ENCODE peak calls at places on chromosome 12, in eight cellular contexts. E is EL; A is iris pigment epithelial cell; L is mesenchymal stem cell; H is stimulated activated CD4-positive, alpha-beta T cell treated with anti-CD3 and anti-CD28 coated beads, Interleukin-2, amount 100 ng/mL, for 48 hours; U is stomach; N is amniotic stem cell; O is CD8-positive, alpha-beta memory T cell. X is an unnamed sample.

GRCh38 chr12:56896082-56896481 is 38.1 kb downstream of the SDR9C7 start:
- DNase-seq in E (no peak), A (no peak), L (no peak), H (no peak), U (no peak), N (no peak), O (no peak), X (no peak)

GRCh38 chr12:132178314-132178713 is 34.1 kb downstream of the NOC4L start:
- DNase-seq in E (no peak), A (no peak), L (no peak), H (no peak), U (no peak), N (no peak), O (no peak), X (no peak)

GRCh38 chr12:122870867-122871664 is 24.9 kb downstream of the VPS37B start:
- DNase-seq in E (peak), A (peak), L (peak), H (no peak), U (peak), N (no peak), O (peak), X (peak)

GRCh38 chr12:97061164-97061563 is 154.1 kb downstream of the NEDD1 start:
- DNase-seq in E (no peak), A (no peak), L (no peak), H (no peak), U (no peak), N (no peak), O (no peak), X (no peak)

GRCh38 chr12:130044991-130045621 is 117.2 kb upstream of the FZD10 start:
- DNase-seq in E (no peak), A (no peak), L (no peak), H (no peak), U (no peak), N (no peak), O (no peak), X (no peak)

GRCh38 chr12:102954143-102954542 is 3.3 kb upstream of the ASCL1 start:
- DNase-seq in E (no peak), A (no peak), L (no peak), H (no peak), U (no peak), N (no peak), O (no peak), X (no peak)

GRCh38 chr12:4763549-4763948 is 43.3 kb downstream of the GALNT8 start:
- DNase-seq in E (peak), A (no peak), L (no peak), H (no peak), U (no peak), N (no peak), O (no peak), X (no peak)

GRCh38 chr12:22409071-22409951 is 74.8 kb upstream of the ST8SIA1 start:
- DNase-seq in E (no peak), A (no peak), L (no peak), H (no peak), U (no peak), N (no peak), O (peak), X (no peak)

GRCh38 chr12:44223736-44224135 is 387.9 kb downstream of the TMEM117 start:
- DNase-seq in E (no peak), A (no peak), L (no peak), H (no peak), U (no peak), N (no peak), O (no peak), X (no peak)

GRCh38 chr12:74334770-74335169 is 202.9 kb upstream of the ATXN7L3B start:
- DNase-seq in E (no peak), A (peak), L (peak), H (no peak), U (no peak), N (no peak), O (no peak), X (peak)

GRCh38 chr12:31226639-31227038 is 99.3 kb downstream of the SINHCAF start:
- DNase-seq in E (no peak), A (no peak), L (no peak), H (no peak), U (no peak), N (no peak), O (no peak), X (no peak)

GRCh38 chr12:102512523-102512922 is 32.2 kb upstream of the IGF1 start:
- DNase-seq in E (no peak), A (no peak), L (no peak), H (no peak), U (no peak), N (no peak), O (no peak), X (no peak)

GRCh38 chr12:80422549-80422948 is 21.5 kb upstream of the PTPRQ start:
- DNase-seq in E (peak), A (peak), L (peak), H (no peak), U (no peak), N (peak), O (no peak), X (peak)

GRCh38 chr12:5242440-5242839 is 189.5 kb upstream of the NTF3 start:
- DNase-seq in E (no peak), A (no peak), L (no peak), H (no peak), U (no peak), N (no peak), O (no peak), X (no peak)

GRCh38 chr12:32679910-32680217 is 763 bp downstream of the DNM1L start:
- DNase-seq in E (no peak), A (no peak), L (no peak), H (no peak), U (no peak), N (no peak), O (no peak), X (no peak)

GRCh38 chr12:133023566-133023965 is 13.7 kb upstream of the ZNF84 start:
- DNase-seq in E (no peak), A (peak), L (no peak), H (no peak), U (no peak), N (no peak), O (no peak), X (no peak)

GRCh38 chr12:57744194-57744776 is 554 bp upstream of the TSPAN31 start:
- DNase-seq in E (no peak), A (peak), L (no peak), H (peak), U (peak), N (peak), O (peak), X (peak)

GRCh38 chr12:5407457-5407856 is 24.5 kb upstream of the NTF3 start:
- DNase-seq in E (no peak), A (no peak), L (no peak), H (no peak), U (no peak), N (no peak), O (no peak), X (no peak)

GRCh38 chr12:4267904-4268548 is 5.5 kb upstream of the CCND2 start:
- DNase-seq in E (no peak), A (no peak), L (peak), H (no peak), U (no peak), N (no peak), O (no peak), X (no peak)

GRCh38 chr12:7142057-7142644 is 12.0 kb downstream of the CLSTN3 start:
- DNase-seq in E (peak), A (peak), L (peak), H (peak), U (peak), N (no peak), O (peak), X (peak)

GRCh38 chr12:6605425-6606330 is 1.5 kb downstream of the CHD4 start:
- DNase-seq in E (peak), A (no peak), L (peak), H (no peak), U (no peak), N (no peak), O (peak), X (no peak)

GRCh38 chr12:49365542-49365941 is 1.7 kb upstream of the SPATS2 start:
- DNase-seq in E (peak), A (peak), L (peak), H (no peak), U (no peak), N (no peak), O (no peak), X (peak)

GRCh38 chr12:22287056-22287455 is 47.5 kb downstream of the ST8SIA1 start:
- DNase-seq in E (no peak), A (no peak), L (peak), H (no peak), U (no peak), N (no peak), O (no peak), X (no peak)

GRCh38 chr12:5272061-5272820 is 159.7 kb upstream of the NTF3 start:
- DNase-seq in E (no peak), A (no peak), L (peak), H (no peak), U (no peak), N (no peak), O (no peak), X (no peak)

GRCh38 chr12:64781374-64782029 is 22.3 kb upstream of the GNS start:
- DNase-seq in E (no peak), A (no peak), L (no peak), H (no peak), U (peak), N (no peak), O (no peak), X (no peak)

GRCh38 chr12:42332301-42332894 is 6.4 kb downstream of the PPHLN1 start:
- DNase-seq in E (peak), A (peak), L (peak), H (peak), U (no peak), N (peak), O (no peak), X (no peak)

GRCh38 chr12:47799357-47799955 is 20.2 kb downstream of the HDAC7 start:
- DNase-seq in E (no peak), A (no peak), L (no peak), H (no peak), U (no peak), N (no peak), O (no peak), X (no peak)

GRCh38 chr12:55830601-55831406 is 1.4 kb upstream of the DNAJC14 start:
- DNase-seq in E (peak), A (peak), L (peak), H (no peak), U (peak), N (no peak), O (peak), X (peak)

GRCh38 chr12:46919666-46920065 is 93.9 kb upstream of the SLC38A4 start:
- DNase-seq in E (peak), A (peak), L (no peak), H (no peak), U (no peak), N (no peak), O (no peak), X (peak)

GRCh38 chr12:52280796-52281560 is 6.5 kb downstream of the KRT86 start:
- DNase-seq in E (peak), A (peak), L (peak), H (no peak), U (peak), N (peak), O (no peak), X (peak)

GRCh38 chr12:7021956-7022355 is 3.7 kb upstream of the LPCAT3 start:
- DNase-seq in E (no peak), A (no peak), L (no peak), H (no peak), U (no peak), N (no peak), O (no peak), X (no peak)

GRCh38 chr12:93943766-93944165 is 204.6 kb upstream of the PLXNC1 start:
- DNase-seq in E (peak), A (peak), L (no peak), H (no peak), U (no peak), N (no peak), O (no peak), X (peak)

GRCh38 chr12:104586325-104587048 is 129.7 kb downstream of the CHST11 start:
- DNase-seq in E (no peak), A (no peak), L (no peak), H (no peak), U (no peak), N (no peak), O (no peak), X (no peak)